ENCODE peak calls at places on chromosomes 12 and 14, in seven cellular contexts. K is glutamatergic neuron; G is NCI-H524; I is sciatic nerve; N is stimulated activated CD4-positive, alpha-beta T cell treated with anti-CD3 and anti-CD28 coated beads, Interleukin-1b, Interleukin-23, amount 100 ng/mL, for 24 hours; T is fibroblast of lung; R is HT1080. P is an unnamed sample.
A peak's percentile ranks its signal among the peaks of the same experiment; 100 is the strongest.

GRCh38 chr12:22118206-22118605 is 72.2 kb downstream of the CMAS start:
- DNase-seq in K (no peak), G (no peak), I (no peak), N (no peak), T (no peak), R (no peak), P (no peak)

GRCh38 chr12:76080729-76081415 is 3.6 kb downstream of the NAP1L1 start:
- DNase-seq in K (peak; percentile 31), G (peak; percentile 4), I (no peak), N (no peak), T (peak; percentile 18), R (peak; percentile 24), P (peak; percentile 6)

GRCh38 chr14:39266589-39266870 is 32.8 kb downstream of the MIA2 start:
- DNase-seq in K (no peak), G (peak; percentile 64), I (peak; percentile 72), N (no peak), T (peak; percentile 65), R (no peak), P (peak; percentile 30)

GRCh38 chr12:46268617-46269428 is at the start of gene SLC38A1:
- DNase-seq in K (peak; percentile 87), G (peak; percentile 79), I (peak; percentile 81), N (peak; percentile 76), T (peak; percentile 72), R (peak; percentile 45), P (peak; percentile 64)

GRCh38 chr12:33265900-33266299 is 173.7 kb downstream of the SYT10 start:
- DNase-seq in K (no peak), G (no peak), I (no peak), N (no peak), T (no peak), R (no peak), P (no peak)

GRCh38 chr12:50514526-50515276 is 9.9 kb downstream of the DIP2B start:
- DNase-seq in K (no peak), G (no peak), I (no peak), N (no peak), T (no peak), R (no peak), P (no peak)

GRCh38 chr12:4133636-4134433 is 139.7 kb upstream of the CCND2 start:
- DNase-seq in K (peak; percentile 71), G (peak; percentile 79), I (no peak), N (no peak), T (no peak), R (no peak), P (no peak)

GRCh38 chr14:75561013-75561432 is 17.4 kb upstream of the FLVCR2 start:
- DNase-seq in K (peak; percentile 79), G (peak; percentile 78), I (peak; percentile 81), N (no peak), T (peak; percentile 68), R (peak; percentile 77), P (peak; percentile 84)

GRCh38 chr12:116432321-116432750 is 126.8 kb upstream of the MAP1LC3B2 start:
- DNase-seq in K (no peak), G (no peak), I (no peak), N (no peak), T (peak; percentile 47), R (no peak), P (peak; percentile 72)

GRCh38 chr14:69471436-69471835 is 13.1 kb upstream of the PLEKHD1 start:
- DNase-seq in K (no peak), G (no peak), I (no peak), N (no peak), T (no peak), R (no peak), P (no peak)

GRCh38 chr12:87332987-87333761 is 696.0 kb downstream of the C12orf50 start:
- DNase-seq in K (no peak), G (peak; percentile 84), I (no peak), N (no peak), T (no peak), R (no peak), P (no peak)

GRCh38 chr14:101235042-101235871 is 326.0 kb upstream of the DIO3 start:
- DNase-seq in K (peak; percentile 85), G (peak; percentile 68), I (peak; percentile 83), N (no peak), T (peak; percentile 34), R (peak; percentile 49), P (peak; percentile 49)

GRCh38 chr14:71183856-71184255 is 276.6 kb downstream of the PCNX1 start:
- DNase-seq in K (no peak), G (peak; percentile 100), I (no peak), N (no peak), T (no peak), R (no peak), P (no peak)

GRCh38 chr12:71456316-71456715 is 16.7 kb downstream of the LGR5 start:
- DNase-seq in K (no peak), G (no peak), I (no peak), N (no peak), T (no peak), R (no peak), P (no peak)

GRCh38 chr12:49626836-49627235 is 3.5 kb downstream of the PRPF40B start:
- DNase-seq in K (no peak), G (no peak), I (no peak), N (no peak), T (no peak), R (no peak), P (no peak)

GRCh38 chr12:58529897-58530296 is 390.4 kb downstream of the LRIG3 start:
- DNase-seq in K (no peak), G (no peak), I (no peak), N (no peak), T (peak; percentile 99), R (peak; percentile 88), P (peak; percentile 95)

GRCh38 chr14:38124496-38124895 is 83.2 kb upstream of the SSTR1 start:
- DNase-seq in K (no peak), G (no peak), I (no peak), N (no peak), T (no peak), R (no peak), P (no peak)

GRCh38 chr14:38405851-38406630 is 150.1 kb upstream of the CLEC14A start:
- DNase-seq in K (peak; percentile 73), G (peak; percentile 85), I (no peak), N (no peak), T (peak; percentile 61), R (no peak), P (peak; percentile 72)

GRCh38 chr14:92964124-92965109 is 41.5 kb downstream of the CHGA start:
- DNase-seq in K (no peak), G (no peak), I (no peak), N (no peak), T (no peak), R (no peak), P (no peak)

GRCh38 chr12:93348568-93349435 is 28.9 kb upstream of the NUDT4 start:
- DNase-seq in K (no peak), G (no peak), I (no peak), N (no peak), T (peak; percentile 6), R (no peak), P (no peak)

GRCh38 chr12:83826112-83826511 is 1086.5 kb downstream of the SLC6A15 start:
- DNase-seq in K (peak; percentile 79), G (peak; percentile 61), I (peak; percentile 55), N (no peak), T (no peak), R (peak; percentile 32), P (no peak)

GRCh38 chr14:75240781-75241180 is 37.8 kb upstream of the FOS start:
- DNase-seq in K (no peak), G (no peak), I (no peak), N (no peak), T (no peak), R (no peak), P (no peak)

GRCh38 chr12:84643993-84644392 is 268.6 kb downstream of the SLC6A15 start:
- DNase-seq in K (no peak), G (peak; percentile 23), I (no peak), N (no peak), T (no peak), R (no peak), P (no peak)

GRCh38 chr14:76856769-76857168 is 30.6 kb downstream of the LRRC74A start:
- DNase-seq in K (no peak), G (no peak), I (no peak), N (no peak), T (no peak), R (no peak), P (no peak)

GRCh38 chr12:12934556-12934955 is 17.4 kb downstream of the GPRC5D start:
- DNase-seq in K (no peak), G (no peak), I (no peak), N (no peak), T (no peak), R (no peak), P (no peak)

P was measured in foreskin fibroblast.